ENCODE peak calls at places on chromosomes 5 and 9, in four cellular contexts. One of them, this sample, is unnamed.
A peak's percentile ranks its signal among the peaks of the same experiment; 100 is the strongest.

GRCh38 chr5:95449460-95449859 is 58.3 kb downstream of the FAM81B start:
- DNase-seq in activated T-helper 1 cell treated with anti-CD3 and anti-CD28 coated beads, Interleukin-2, amount 50 U/mL, for 16 hours: no peak
- DNase-seq in activated CD8-positive, alpha-beta memory T cell treated with anti-CD3 and anti-CD28 coated beads for 4 hours: no peak
- DNase-seq in LHCN-M2: peak; percentile 5
- DNase-seq in this sample: peak; percentile 18

GRCh38 chr9:83242066-83242465 is 179.1 kb upstream of the RASEF start:
- DNase-seq in LHCN-M2: no peak
- DNase-seq in activated T-helper 1 cell treated with anti-CD3 and anti-CD28 coated beads, Interleukin-2, amount 50 U/mL, for 16 hours: no peak
- DNase-seq in activated CD8-positive, alpha-beta memory T cell treated with anti-CD3 and anti-CD28 coated beads for 4 hours: no peak
- DNase-seq in this sample: no peak

GRCh38 chr9:130846487-130847305 is 11.6 kb downstream of the ABL1 start:
- DNase-seq in LHCN-M2: peak; percentile 92
- DNase-seq in activated CD8-positive, alpha-beta memory T cell treated with anti-CD3 and anti-CD28 coated beads for 4 hours: no peak
- DNase-seq in activated T-helper 1 cell treated with anti-CD3 and anti-CD28 coated beads, Interleukin-2, amount 50 U/mL, for 16 hours: no peak
- DNase-seq in this sample: no peak

GRCh38 chr5:74954919-74955318 is 88.7 kb upstream of the FAM169A start:
- DNase-seq in activated CD8-positive, alpha-beta memory T cell treated with anti-CD3 and anti-CD28 coated beads for 4 hours: no peak
- DNase-seq in LHCN-M2: peak; percentile 24
- DNase-seq in activated T-helper 1 cell treated with anti-CD3 and anti-CD28 coated beads, Interleukin-2, amount 50 U/mL, for 16 hours: no peak
- DNase-seq in this sample: no peak

GRCh38 chr9:134027561-134027960 is 2.3 kb downstream of the BRD3OS start:
- DNase-seq in activated CD8-positive, alpha-beta memory T cell treated with anti-CD3 and anti-CD28 coated beads for 4 hours: no peak
- DNase-seq in LHCN-M2: no peak
- DNase-seq in activated T-helper 1 cell treated with anti-CD3 and anti-CD28 coated beads, Interleukin-2, amount 50 U/mL, for 16 hours: no peak
- DNase-seq in this sample: no peak

GRCh38 chr9:114968710-114969109 is 38.3 kb upstream of the TNFSF8 start:
- DNase-seq in activated CD8-positive, alpha-beta memory T cell treated with anti-CD3 and anti-CD28 coated beads for 4 hours: no peak
- DNase-seq in activated T-helper 1 cell treated with anti-CD3 and anti-CD28 coated beads, Interleukin-2, amount 50 U/mL, for 16 hours: no peak
- DNase-seq in LHCN-M2: peak; percentile 52
- DNase-seq in this sample: peak; percentile 35

GRCh38 chr5:124460666-124461065 is 285.8 kb downstream of the ZNF608 start:
- DNase-seq in LHCN-M2: no peak
- DNase-seq in activated T-helper 1 cell treated with anti-CD3 and anti-CD28 coated beads, Interleukin-2, amount 50 U/mL, for 16 hours: no peak
- DNase-seq in activated CD8-positive, alpha-beta memory T cell treated with anti-CD3 and anti-CD28 coated beads for 4 hours: no peak
- DNase-seq in this sample: no peak

GRCh38 chr5:9342161-9342787 is 203.6 kb downstream of the SEMA5A start:
- DNase-seq in activated CD8-positive, alpha-beta memory T cell treated with anti-CD3 and anti-CD28 coated beads for 4 hours: no peak
- DNase-seq in activated T-helper 1 cell treated with anti-CD3 and anti-CD28 coated beads, Interleukin-2, amount 50 U/mL, for 16 hours: no peak
- DNase-seq in LHCN-M2: no peak
- DNase-seq in this sample: no peak

GRCh38 chr5:149063017-149063687 is at the start of gene SH3TC2:
- DNase-seq in LHCN-M2: peak; percentile 54
- DNase-seq in activated CD8-positive, alpha-beta memory T cell treated with anti-CD3 and anti-CD28 coated beads for 4 hours: no peak
- DNase-seq in activated T-helper 1 cell treated with anti-CD3 and anti-CD28 coated beads, Interleukin-2, amount 50 U/mL, for 16 hours: no peak
- DNase-seq in this sample: peak; percentile 78

GRCh38 chr9:26863074-26863473 is 29.5 kb downstream of the CAAP1 start:
- DNase-seq in activated T-helper 1 cell treated with anti-CD3 and anti-CD28 coated beads, Interleukin-2, amount 50 U/mL, for 16 hours: no peak
- DNase-seq in LHCN-M2: peak; percentile 16
- DNase-seq in activated CD8-positive, alpha-beta memory T cell treated with anti-CD3 and anti-CD28 coated beads for 4 hours: no peak
- DNase-seq in this sample: no peak

GRCh38 chr5:68315679-68316271 is 100.2 kb downstream of the PIK3R1 start:
- DNase-seq in activated CD8-positive, alpha-beta memory T cell treated with anti-CD3 and anti-CD28 coated beads for 4 hours: no peak
- DNase-seq in LHCN-M2: no peak
- DNase-seq in activated T-helper 1 cell treated with anti-CD3 and anti-CD28 coated beads, Interleukin-2, amount 50 U/mL, for 16 hours: no peak
- DNase-seq in this sample: no peak